ENCODE peak calls at places on chromosomes 13 and 19, in nine cellular contexts. One of them, this sample, is unnamed.

GRCh38 chr13:99442273-99442895 is 58.9 kb upstream of the TM9SF2 start:
- DNase-seq in HepG2: peak
- DNase-seq in body of pancreas: peak
- DNase-seq in heart left ventricle: no peak
- DNase-seq in prostate gland: peak
- DNase-seq in suprapubic skin: no peak
- DNase-seq in spleen: no peak
- DNase-seq in esophagus squamous epithelium: no peak
- DNase-seq in GM12891: no peak
- DNase-seq in this sample: peak

GRCh38 chr19:15181394-15181793 is 19.4 kb downstream of the NOTCH3 start:
- DNase-seq in HepG2: no peak
- DNase-seq in body of pancreas: no peak
- DNase-seq in heart left ventricle: no peak
- DNase-seq in prostate gland: no peak
- DNase-seq in suprapubic skin: no peak
- DNase-seq in spleen: no peak
- DNase-seq in esophagus squamous epithelium: no peak
- DNase-seq in GM12891: no peak
- DNase-seq in this sample: no peak

GRCh38 chr13:32228330-32229041 is 86.7 kb downstream of the ZAR1L start:
- DNase-seq in HepG2: no peak
- DNase-seq in body of pancreas: no peak
- DNase-seq in heart left ventricle: no peak
- DNase-seq in prostate gland: no peak
- DNase-seq in suprapubic skin: no peak
- DNase-seq in spleen: no peak
- DNase-seq in esophagus squamous epithelium: no peak
- DNase-seq in GM12891: no peak
- DNase-seq in this sample: no peak

GRCh38 chr19:40217027-40217810 is 965 bp downstream of the TTC9B start:
- DNase-seq in HepG2: no peak
- DNase-seq in body of pancreas: peak
- DNase-seq in heart left ventricle: no peak
- DNase-seq in prostate gland: peak
- DNase-seq in suprapubic skin: no peak
- DNase-seq in spleen: no peak
- DNase-seq in esophagus squamous epithelium: no peak
- DNase-seq in GM12891: no peak
- DNase-seq in this sample: peak

GRCh38 chr13:48741377-48741776 is 87.6 kb downstream of the CYSLTR2 start:
- DNase-seq in HepG2: no peak
- DNase-seq in body of pancreas: peak
- DNase-seq in heart left ventricle: no peak
- DNase-seq in prostate gland: no peak
- DNase-seq in suprapubic skin: no peak
- DNase-seq in spleen: no peak
- DNase-seq in esophagus squamous epithelium: no peak
- DNase-seq in GM12891: no peak
- DNase-seq in this sample: no peak

GRCh38 chr13:59950201-59950730 is 213.5 kb downstream of the DIAPH3 start:
- DNase-seq in HepG2: no peak
- DNase-seq in body of pancreas: no peak
- DNase-seq in heart left ventricle: no peak
- DNase-seq in prostate gland: no peak
- DNase-seq in suprapubic skin: no peak
- DNase-seq in spleen: no peak
- DNase-seq in esophagus squamous epithelium: no peak
- DNase-seq in GM12891: no peak
- DNase-seq in this sample: no peak

GRCh38 chr13:110173247-110173818 is 133.6 kb downstream of the COL4A1 start:
- DNase-seq in HepG2: no peak
- DNase-seq in body of pancreas: no peak
- DNase-seq in heart left ventricle: no peak
- DNase-seq in prostate gland: no peak
- DNase-seq in suprapubic skin: no peak
- DNase-seq in spleen: no peak
- DNase-seq in esophagus squamous epithelium: no peak
- DNase-seq in GM12891: no peak
- DNase-seq in this sample: no peak

GRCh38 chr19:39352549-39353285 is 10.5 kb downstream of the SAMD4B start:
- DNase-seq in HepG2: no peak
- DNase-seq in body of pancreas: no peak
- DNase-seq in heart left ventricle: no peak
- DNase-seq in prostate gland: no peak
- DNase-seq in suprapubic skin: no peak
- DNase-seq in spleen: no peak
- DNase-seq in esophagus squamous epithelium: no peak
- DNase-seq in GM12891: no peak
- DNase-seq in this sample: peak

GRCh38 chr19:33403221-33403972 is 29.9 kb downstream of the CEBPG start:
- DNase-seq in HepG2: peak
- DNase-seq in body of pancreas: peak
- DNase-seq in heart left ventricle: peak
- DNase-seq in prostate gland: no peak
- DNase-seq in suprapubic skin: no peak
- DNase-seq in spleen: peak
- DNase-seq in esophagus squamous epithelium: no peak
- DNase-seq in GM12891: peak
- DNase-seq in this sample: no peak

GRCh38 chr13:32639502-32640105 is 53.4 kb downstream of the PDS5B start:
- DNase-seq in HepG2: peak
- DNase-seq in body of pancreas: peak
- DNase-seq in heart left ventricle: peak
- DNase-seq in prostate gland: peak
- DNase-seq in suprapubic skin: no peak
- DNase-seq in spleen: no peak
- DNase-seq in esophagus squamous epithelium: no peak
- DNase-seq in GM12891: peak
- DNase-seq in this sample: peak

GRCh38 chr19:815775-816499 is 5.8 kb downstream of the PLPPR3 start:
- DNase-seq in HepG2: no peak
- DNase-seq in body of pancreas: no peak
- DNase-seq in heart left ventricle: no peak
- DNase-seq in prostate gland: no peak
- DNase-seq in suprapubic skin: no peak
- DNase-seq in spleen: no peak
- DNase-seq in esophagus squamous epithelium: no peak
- DNase-seq in GM12891: no peak
- DNase-seq in this sample: no peak

GRCh38 chr13:75621147-75621546 is 15.0 kb upstream of the LMO7 start:
- DNase-seq in HepG2: no peak
- DNase-seq in body of pancreas: no peak
- DNase-seq in heart left ventricle: no peak
- DNase-seq in prostate gland: no peak
- DNase-seq in suprapubic skin: no peak
- DNase-seq in spleen: no peak
- DNase-seq in esophagus squamous epithelium: no peak
- DNase-seq in GM12891: no peak
- DNase-seq in this sample: no peak

GRCh38 chr13:22948421-22948820 is 232.4 kb upstream of the SGCG start:
- DNase-seq in HepG2: no peak
- DNase-seq in body of pancreas: no peak
- DNase-seq in heart left ventricle: no peak
- DNase-seq in prostate gland: no peak
- DNase-seq in suprapubic skin: peak
- DNase-seq in spleen: no peak
- DNase-seq in esophagus squamous epithelium: no peak
- DNase-seq in GM12891: no peak
- DNase-seq in this sample: no peak

GRCh38 chr13:75405976-75406703 is 75.8 kb downstream of the TBC1D4 start:
- DNase-seq in HepG2: no peak
- DNase-seq in body of pancreas: no peak
- DNase-seq in heart left ventricle: no peak
- DNase-seq in prostate gland: no peak
- DNase-seq in suprapubic skin: no peak
- DNase-seq in spleen: no peak
- DNase-seq in esophagus squamous epithelium: no peak
- DNase-seq in GM12891: no peak
- DNase-seq in this sample: no peak

GRCh38 chr19:2602391-2603181 is 99.9 kb downstream of the GNG7 start:
- DNase-seq in HepG2: no peak
- DNase-seq in body of pancreas: peak
- DNase-seq in heart left ventricle: peak
- DNase-seq in prostate gland: peak
- DNase-seq in suprapubic skin: peak
- DNase-seq in spleen: peak
- DNase-seq in esophagus squamous epithelium: no peak
- DNase-seq in GM12891: no peak
- DNase-seq in this sample: no peak

DNA sequence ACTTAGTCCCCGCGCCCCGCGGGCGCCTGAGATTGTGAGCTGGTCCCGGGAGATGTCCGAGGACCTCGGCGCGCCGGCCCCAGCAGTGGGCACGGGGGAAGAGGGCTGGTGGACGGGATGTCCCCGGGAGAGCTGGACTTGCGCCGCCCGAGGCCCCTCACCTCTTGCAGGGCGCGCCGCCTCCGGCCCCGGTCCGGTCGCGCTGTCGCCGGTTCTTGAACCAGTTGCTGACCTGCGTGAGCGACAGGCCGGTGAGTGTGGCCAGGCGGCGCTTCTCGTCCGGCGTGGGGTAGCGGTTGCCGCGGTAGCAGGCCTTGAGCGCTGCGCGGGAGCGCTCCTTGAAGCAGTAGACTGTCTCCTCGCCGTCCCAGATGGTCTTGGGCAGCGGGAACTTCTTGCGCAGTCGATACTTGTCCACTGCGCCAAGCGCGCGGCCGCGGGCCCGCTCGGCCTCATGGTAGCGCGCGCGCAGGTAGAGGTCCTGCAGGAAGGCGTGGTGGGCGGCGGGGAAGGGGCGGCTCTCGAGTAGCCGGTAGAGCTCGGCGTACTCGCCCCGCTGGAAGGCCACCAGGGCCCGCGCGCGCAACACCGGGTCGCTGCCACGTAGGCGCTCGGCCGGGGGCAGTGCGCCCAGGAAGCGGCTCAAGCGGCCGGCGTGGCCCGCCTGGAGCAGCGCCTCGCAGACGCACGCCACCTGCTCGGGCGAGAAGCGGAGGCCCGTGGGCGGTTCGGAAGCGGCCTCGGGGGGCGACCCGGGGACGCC is 990 bp downstream of the SIX5 start:
- DNase-seq in HepG2: peak
- DNase-seq in body of pancreas: peak
- DNase-seq in heart left ventricle: peak
- DNase-seq in prostate gland: peak
- DNase-seq in suprapubic skin: peak
- DNase-seq in spleen: peak
- DNase-seq in esophagus squamous epithelium: no peak
- DNase-seq in GM12891: peak
- DNase-seq in this sample: peak
- TF ChIP-seq POLR2A in HepG2: no peak
- TF ChIP-seq POLR2A in body of pancreas: peak
- TF ChIP-seq POLR2A in heart left ventricle: no peak
- TF ChIP-seq POLR2A in prostate gland: peak
- TF ChIP-seq POLR2A in suprapubic skin: no peak
- TF ChIP-seq POLR2A in spleen: no peak
- TF ChIP-seq POLR2A in esophagus squamous epithelium: no peak
- TF ChIP-seq POLR2A in GM12891: no peak
- TF ChIP-seq POLR2A in this sample: no peak

DNA sequence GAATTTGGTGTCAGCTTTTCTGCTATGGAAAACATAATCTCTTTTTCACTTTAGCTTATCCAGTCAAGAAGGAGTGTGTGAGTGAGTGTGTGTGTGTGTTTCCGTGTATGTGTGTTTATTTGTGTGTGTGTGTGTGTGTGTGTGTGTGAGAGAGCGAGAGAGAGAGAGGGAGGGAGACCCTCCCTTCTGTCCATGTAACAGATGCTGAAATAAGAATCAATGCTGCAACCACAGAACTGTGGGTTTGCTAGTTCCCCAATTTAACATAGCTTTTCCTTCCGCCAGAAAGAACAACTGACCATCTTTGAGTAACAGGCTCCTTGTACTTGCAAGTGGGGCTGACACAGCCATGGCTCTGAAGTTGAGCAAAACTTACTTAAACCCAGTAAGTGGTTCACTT is 5.2 kb downstream of the LCP1 start:
- DNase-seq in HepG2: no peak
- DNase-seq in body of pancreas: no peak
- DNase-seq in heart left ventricle: no peak
- DNase-seq in prostate gland: no peak
- DNase-seq in suprapubic skin: no peak
- DNase-seq in spleen: no peak
- DNase-seq in esophagus squamous epithelium: no peak
- DNase-seq in GM12891: no peak
- DNase-seq in this sample: peak
- TF ChIP-seq POLR2A in HepG2: no peak
- TF ChIP-seq POLR2A in body of pancreas: no peak
- TF ChIP-seq POLR2A in heart left ventricle: no peak
- TF ChIP-seq POLR2A in prostate gland: no peak
- TF ChIP-seq POLR2A in suprapubic skin: no peak
- TF ChIP-seq POLR2A in spleen: no peak
- TF ChIP-seq POLR2A in esophagus squamous epithelium: no peak
- TF ChIP-seq POLR2A in GM12891: peak
- TF ChIP-seq POLR2A in this sample: no peak

GRCh38 chr19:11197291-11198174 is at the start of gene KANK2:
- DNase-seq in HepG2: peak
- DNase-seq in body of pancreas: peak
- DNase-seq in heart left ventricle: peak
- DNase-seq in prostate gland: peak
- DNase-seq in suprapubic skin: peak
- DNase-seq in spleen: peak
- DNase-seq in esophagus squamous epithelium: no peak
- DNase-seq in GM12891: peak
- DNase-seq in this sample: peak
- TF ChIP-seq POLR2A in HepG2: peak
- TF ChIP-seq POLR2A in body of pancreas: peak
- TF ChIP-seq POLR2A in heart left ventricle: peak
- TF ChIP-seq POLR2A in prostate gland: peak
- TF ChIP-seq POLR2A in suprapubic skin: no peak
- TF ChIP-seq POLR2A in spleen: no peak
- TF ChIP-seq POLR2A in esophagus squamous epithelium: no peak
- TF ChIP-seq POLR2A in GM12891: no peak
- TF ChIP-seq POLR2A in this sample: peak

GRCh38 chr13:31107109-31107508 is 54.6 kb downstream of the HSPH1 start:
- DNase-seq in HepG2: no peak
- DNase-seq in body of pancreas: no peak
- DNase-seq in heart left ventricle: no peak
- DNase-seq in prostate gland: no peak
- DNase-seq in suprapubic skin: no peak
- DNase-seq in spleen: no peak
- DNase-seq in esophagus squamous epithelium: no peak
- DNase-seq in GM12891: no peak
- DNase-seq in this sample: no peak

GRCh38 chr13:31111136-31111535 is 50.6 kb downstream of the HSPH1 start:
- DNase-seq in HepG2: no peak
- DNase-seq in body of pancreas: no peak
- DNase-seq in heart left ventricle: no peak
- DNase-seq in prostate gland: no peak
- DNase-seq in suprapubic skin: no peak
- DNase-seq in spleen: no peak
- DNase-seq in esophagus squamous epithelium: no peak
- DNase-seq in GM12891: no peak
- DNase-seq in this sample: no peak

GRCh38 chr13:31110169-31110568 is 51.5 kb downstream of the HSPH1 start:
- DNase-seq in HepG2: no peak
- DNase-seq in body of pancreas: no peak
- DNase-seq in heart left ventricle: no peak
- DNase-seq in prostate gland: no peak
- DNase-seq in suprapubic skin: peak
- DNase-seq in spleen: no peak
- DNase-seq in esophagus squamous epithelium: no peak
- DNase-seq in GM12891: no peak
- DNase-seq in this sample: no peak

GRCh38 chr13:31114641-31115040 is 47.1 kb downstream of the HSPH1 start:
- DNase-seq in HepG2: no peak
- DNase-seq in body of pancreas: no peak
- DNase-seq in heart left ventricle: no peak
- DNase-seq in prostate gland: no peak
- DNase-seq in suprapubic skin: no peak
- DNase-seq in spleen: no peak
- DNase-seq in esophagus squamous epithelium: no peak
- DNase-seq in GM12891: no peak
- DNase-seq in this sample: no peak

GRCh38 chr13:31110617-31111016 is 51.1 kb downstream of the HSPH1 start:
- DNase-seq in HepG2: no peak
- DNase-seq in body of pancreas: no peak
- DNase-seq in heart left ventricle: no peak
- DNase-seq in prostate gland: no peak
- DNase-seq in suprapubic skin: peak
- DNase-seq in spleen: no peak
- DNase-seq in esophagus squamous epithelium: no peak
- DNase-seq in GM12891: no peak
- DNase-seq in this sample: no peak
- TF ChIP-seq POLR2A in HepG2: no peak
- TF ChIP-seq POLR2A in body of pancreas: no peak
- TF ChIP-seq POLR2A in heart left ventricle: no peak
- TF ChIP-seq POLR2A in prostate gland: no peak
- TF ChIP-seq POLR2A in suprapubic skin: no peak
- TF ChIP-seq POLR2A in spleen: no peak
- TF ChIP-seq POLR2A in esophagus squamous epithelium: no peak
- TF ChIP-seq POLR2A in GM12891: no peak
- TF ChIP-seq POLR2A in this sample: no peak

This sample was measured in erythroblast.